ENCODE peak calls at places on chromosome 19, in ten cellular contexts. L is HT1080; F is aorta; H is CD4-positive, CD25-positive, alpha-beta regulatory T cell; A is fibroblast of gingiva; V is brain microvascular endothelial cell; Q is H9; X is endothelial cell; S is EH; U is T-helper 1 cell. B is an unnamed sample.

GRCh38 chr19:2355168-2356035 is 4.7 kb upstream of the TMPRSS9 start:
- DNase-seq in A (peak), X (no peak), S (peak), U (no peak), V (no peak), Q (no peak), L (no peak), H (no peak), F (no peak), B (no peak)

GRCh38 chr19:41940443-41941409 is 12.5 kb upstream of the ERFL start:
- DNase-seq in V (no peak), U (no peak), X (no peak), H (no peak), F (no peak), Q (no peak), L (no peak), A (no peak), S (peak), B (no peak)

GRCh38 chr19:28466107-28467045 is 746.6 kb downstream of the UQCRFS1 start:
- DNase-seq in H (peak), A (peak), L (peak), S (peak), F (peak), Q (peak), V (peak), U (no peak), X (peak), B (no peak)

GRCh38 chr19:41887711-41888382 is 4.9 kb downstream of the ARHGEF1 start:
- DNase-seq in X (no peak), H (peak), S (peak), V (no peak), Q (peak), A (no peak), L (peak), F (no peak), U (peak), B (no peak)

GRCh38 chr19:51689751-51690358 is 3.3 kb upstream of the SPACA6 start:
- DNase-seq in F (peak), U (no peak), Q (peak), A (no peak), L (no peak), X (peak), H (no peak), V (peak), S (peak), B (peak)

GRCh38 chr19:50633973-50634372 is 5.7 kb downstream of the SYT3 start:
- DNase-seq in H (no peak), S (no peak), A (no peak), Q (no peak), F (no peak), V (no peak), L (no peak), U (no peak), X (no peak), B (no peak)

GRCh38 chr19:54422136-54422535 is 6.9 kb downstream of the TTYH1 start:
- DNase-seq in U (no peak), Q (peak), F (no peak), V (no peak), S (no peak), A (no peak), H (no peak), X (no peak), L (no peak), B (no peak)

GRCh38 chr19:10744222-10744847 is 26.5 kb downstream of the DNM2 start:
- DNase-seq in Q (no peak), S (no peak), L (no peak), F (no peak), V (no peak), X (no peak), A (no peak), U (no peak), H (no peak), B (no peak)

GRCh38 chr19:6057651-6058365 is 52.5 kb downstream of the RFX2 start:
- DNase-seq in V (no peak), A (no peak), H (no peak), S (no peak), X (no peak), F (no peak), L (no peak), U (no peak), Q (no peak), B (no peak)

B was measured in ovary.